ENCODE peak calls at places on chromosome 10, in seven cellular contexts. H, S, N, X, Q, T and Z are unnamed samples.

GRCh38 chr10:97891497-97892167 is 42.0 kb downstream of the GOLGA7B start:
- DNase-seq in H (no peak), S (no peak), N (no peak), X (no peak), Q (no peak), T (no peak), Z (no peak)

GRCh38 chr10:4131407-4132215 is 346.6 kb upstream of the KLF6 start:
- DNase-seq in H (no peak), S (no peak), N (no peak), X (no peak), Q (no peak), T (no peak), Z (peak; percentile 16)

GRCh38 chr10:44571701-44572100 is 186.8 kb upstream of the CXCL12 start:
- DNase-seq in H (no peak), S (no peak), N (no peak), X (no peak), Q (no peak), T (no peak), Z (no peak)

GRCh38 chr10:62130948-62131347 is 137.7 kb downstream of the RTKN2 start:
- DNase-seq in H (no peak), S (peak; percentile 72), N (no peak), X (no peak), Q (no peak), T (no peak), Z (no peak)

GRCh38 chr10:63343476-63343875 is 122.3 kb downstream of the JMJD1C start:
- DNase-seq in H (no peak), S (no peak), N (no peak), X (no peak), Q (no peak), T (no peak), Z (no peak)

GRCh38 chr10:57952741-57953140 is 315.0 kb downstream of the IPMK start:
- DNase-seq in H (no peak), S (no peak), N (no peak), X (no peak), Q (no peak), T (no peak), Z (no peak)

GRCh38 chr10:35016009-35016408 is 74.1 kb downstream of the CUL2 start:
- DNase-seq in H (no peak), S (no peak), N (no peak), X (no peak), Q (no peak), T (no peak), Z (no peak)

GRCh38 chr10:34637419-34637911 is 177.6 kb downstream of the PARD3 start:
- DNase-seq in H (peak; percentile 94), S (peak; percentile 61), N (peak; percentile 82), X (peak; percentile 84), Q (peak; percentile 22), T (peak; percentile 10), Z (peak; percentile 19)

GRCh38 chr10:108735380-108735779 is 1187.9 kb downstream of the XPNPEP1 start:
- DNase-seq in H (no peak), S (no peak), N (no peak), X (no peak), Q (no peak), T (no peak), Z (no peak)

GRCh38 chr10:8594176-8594575 is 539.7 kb downstream of the GATA3 start:
- DNase-seq in H (no peak), S (no peak), N (no peak), X (no peak), Q (no peak), T (no peak), Z (no peak)

GRCh38 chr10:102504179-102504975 is 605 bp downstream of the SUFU start:
- DNase-seq in H (peak; percentile 88), S (peak; percentile 37), N (peak; percentile 87), X (peak; percentile 86), Q (no peak), T (no peak), Z (peak; percentile 9)

GRCh38 chr10:13784067-13784466 is 197.3 kb downstream of the PRPF18 start:
- DNase-seq in H (peak; percentile 72), S (no peak), N (no peak), X (peak; percentile 48), Q (no peak), T (no peak), Z (no peak)

GRCh38 chr10:122786269-122786668 is 59.4 kb downstream of the CUZD1 start:
- DNase-seq in H (peak; percentile 85), S (no peak), N (no peak), X (peak; percentile 87), Q (peak; percentile 21), T (no peak), Z (no peak)

GRCh38 chr10:103765168-103765567 is 90.2 kb downstream of the SH3PXD2A start:
- DNase-seq in H (no peak), S (no peak), N (no peak), X (no peak), Q (no peak), T (no peak), Z (no peak)

GRCh38 chr10:111430070-111430469 is 353.2 kb downstream of the ADRA2A start:
- DNase-seq in H (no peak), S (no peak), N (no peak), X (no peak), Q (no peak), T (no peak), Z (no peak)

GRCh38 chr10:91798736-91799579 is 732 bp downstream of the TNKS2 start:
- DNase-seq in H (peak; percentile 79), S (no peak), N (peak; percentile 83), X (peak; percentile 16), Q (peak; percentile 17), T (peak; percentile 36), Z (peak; percentile 47)

GRCh38 chr10:100009283-100009792 is 409 bp downstream of the DNMBP start:
- DNase-seq in H (no peak), S (peak; percentile 60), N (no peak), X (no peak), Q (peak; percentile 64), T (no peak), Z (no peak)

GRCh38 chr10:62594093-62594520 is 210.4 kb upstream of the ADO start:
- DNase-seq in H (peak; percentile 90), S (peak; percentile 45), N (no peak), X (peak; percentile 70), Q (peak; percentile 26), T (peak; percentile 53), Z (peak; percentile 36)

GRCh38 chr10:124668517-124669051 is 75.6 kb downstream of the FAM53B start:
- DNase-seq in H (no peak), S (no peak), N (no peak), X (no peak), Q (no peak), T (no peak), Z (no peak)
- H3K4me1 ChIP-seq in H (peaks cover 4% of the 10 kb centered on the region), S (peaks cover 75% of the 10 kb centered on the region), N (peaks cover 15% of the 10 kb centered on the region), X (peaks cover 45% of the 10 kb centered on the region), Q (peaks cover 11% of the 10 kb centered on the region), T (peaks cover 17% of the 10 kb centered on the region), Z (peaks cover 75% of the 10 kb centered on the region)

DNA sequence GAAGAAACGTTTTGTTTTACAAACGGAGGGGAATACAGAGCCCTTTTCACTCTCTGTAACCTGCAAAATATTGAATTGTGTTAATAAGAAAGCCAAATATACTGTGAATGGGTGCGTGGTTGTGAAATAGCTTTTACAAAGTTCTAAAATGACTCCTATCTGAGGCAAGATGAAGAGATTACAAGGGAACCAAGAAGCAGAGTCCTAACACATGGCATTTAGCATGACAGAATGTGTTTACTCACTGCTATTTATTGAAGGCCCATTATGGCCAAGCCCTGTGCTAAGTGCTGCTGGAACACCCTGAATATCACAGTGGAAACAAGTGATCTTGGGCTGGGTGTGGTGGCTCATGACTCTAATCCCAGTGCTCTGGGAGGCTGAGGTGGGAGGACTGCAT is 12.9 kb downstream of the JCAD start:
- DNase-seq in H (no peak), S (no peak), N (no peak), X (no peak), Q (no peak), T (no peak), Z (no peak)
- H3K4me3 ChIP-seq in H (no peak overlapping the region), S (no peak overlapping the region), N (no peak overlapping the region), X (no peak overlapping the region), Q (no peak overlapping the region), T (no peak overlapping the region), Z (no peak overlapping the region)

GRCh38 chr10:368579-369255 is 233.5 kb downstream of the ZMYND11 start:
- DNase-seq in H (no peak), S (no peak), N (no peak), X (no peak), Q (no peak), T (no peak), Z (no peak)
- H3K27ac ChIP-seq in H (peak overlapping the region; percentile 86), S (no peak overlapping the region), N (no peak overlapping the region), X (no peak overlapping the region), Q (peak overlapping the region; percentile 76), T (no peak overlapping the region), Z (no peak overlapping the region)

DNA sequence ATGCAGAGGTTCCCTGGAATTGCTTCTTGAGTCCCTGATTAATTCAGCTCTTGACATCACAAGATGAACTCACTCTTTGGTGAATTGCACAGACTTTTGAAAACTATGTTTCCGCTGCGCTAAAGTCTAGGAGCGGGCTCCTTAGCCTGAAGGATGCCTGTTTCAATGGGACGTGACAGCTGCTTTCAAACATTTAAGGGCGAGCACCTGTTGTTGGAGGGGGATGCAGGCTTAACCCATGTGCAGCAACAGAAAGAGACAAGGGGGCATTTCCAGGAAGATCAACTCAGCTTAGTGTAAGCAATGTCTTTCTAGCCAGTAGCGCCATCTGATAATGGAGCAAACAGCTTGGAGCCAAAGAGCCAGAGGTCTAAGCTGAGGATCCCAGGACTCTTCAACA is 8.4 kb upstream of the PFKFB3 start:
- DNase-seq in H (no peak), S (no peak), N (no peak), X (no peak), Q (no peak), T (no peak), Z (no peak)
- H3K4me1 ChIP-seq in H (peaks cover 5% of the 10 kb centered on the region), S (peaks cover 83% of the 10 kb centered on the region), N (no peaks in the 10 kb centered on the region), X (no peaks in the 10 kb centered on the region), Q (peaks cover 13% of the 10 kb centered on the region), T (peaks cover 6% of the 10 kb centered on the region), Z (no peaks in the 10 kb centered on the region)

GRCh38 chr10:28089467-28089866 is 90.6 kb upstream of the ODAD2 start:
- DNase-seq in H (no peak), S (no peak), N (no peak), X (no peak), Q (no peak), T (peak; percentile 91), Z (no peak)
- H3K4me3 ChIP-seq in H (no peak overlapping the region), S (no peak overlapping the region), N (no peak overlapping the region), X (no peak overlapping the region), Q (no peak overlapping the region), T (no peak overlapping the region), Z (no peak overlapping the region)

DNA sequence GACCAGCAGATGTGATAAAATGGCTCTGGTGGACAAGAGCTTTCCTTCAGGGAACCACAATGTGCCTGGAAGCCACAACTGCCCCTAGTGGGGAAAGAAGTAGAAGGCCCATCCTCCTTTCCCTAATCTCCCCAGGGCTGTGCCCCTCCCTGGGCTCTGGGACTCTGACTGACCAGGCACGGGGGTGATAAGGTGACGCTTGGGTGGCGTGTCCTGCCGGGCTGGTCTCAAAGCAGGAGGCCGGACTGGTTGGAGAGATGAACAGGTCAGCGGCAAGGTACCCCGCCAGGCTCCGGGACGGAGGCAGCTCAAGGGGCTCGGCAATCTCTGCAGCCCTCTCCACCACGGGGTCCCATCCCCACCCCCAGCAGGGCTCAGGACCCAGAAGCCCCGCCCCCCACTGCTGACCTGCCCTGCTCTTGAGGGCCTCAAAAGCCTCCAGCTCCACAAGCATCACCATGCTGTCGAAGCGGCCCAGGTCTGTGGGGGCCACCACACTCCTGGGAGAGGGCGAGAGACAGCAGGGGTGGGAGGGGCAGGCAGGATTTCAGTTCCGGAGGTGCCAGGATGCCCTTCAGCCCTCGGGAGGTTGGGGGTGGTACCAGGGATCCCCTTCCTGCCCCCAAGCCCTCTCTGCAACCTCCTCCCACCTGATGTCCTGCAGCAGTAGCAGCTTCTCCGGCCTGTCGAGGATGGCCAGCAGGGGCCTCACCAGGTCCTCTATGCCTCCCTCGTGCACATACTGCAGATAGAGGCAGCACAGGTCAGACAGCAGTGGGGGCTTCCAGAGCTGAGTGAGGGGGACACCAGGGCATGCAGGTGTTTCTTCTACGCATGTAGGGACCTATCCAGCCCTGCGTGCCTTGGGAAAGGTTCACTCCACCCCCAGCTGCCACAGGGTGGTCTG is 12.2 kb downstream of the LZTS2 start:
- DNase-seq in H (peak; percentile 81), S (no peak), N (no peak), X (peak; percentile 65), Q (peak; percentile 55), T (no peak), Z (no peak)
- H3K27ac ChIP-seq in H (no peak overlapping the region), S (no peak overlapping the region), N (no peak overlapping the region), X (no peak overlapping the region), Q (peak overlapping the region; percentile 15), T (peak overlapping the region; percentile 24), Z (no peak overlapping the region)